ENCODE peak calls at places on chromosomes 16 and 17, in ten cellular contexts. T is tibial nerve, W is T follicular helper cell, K is nucleus accumbens, G is natural killer cell, U is NCI-H69, H is GM03348, I is GM23338, X is sigmoid colon, A is right lobe of liver. M is an unnamed sample.

GRCh38 chr17:65219124-65219523 is 82.0 kb downstream of the RGS9 start:
- DNase-seq in A (no peak), X (no peak), I (no peak), T (no peak), G (no peak), U (peak), W (no peak), H (no peak), K (no peak), M (no peak)

GRCh38 chr16:57903656-57904055 is 67.3 kb downstream of the CNGB1 start:
- DNase-seq in A (no peak), W (no peak), K (no peak), U (no peak), I (no peak), G (no peak), T (no peak), H (no peak), X (no peak), M (no peak)

GRCh38 chr17:28043296-28043695 is 819 bp downstream of the NLK start:
- DNase-seq in X (no peak), K (no peak), T (no peak), I (no peak), G (no peak), H (no peak), U (no peak), A (no peak), W (no peak), M (no peak)

GRCh38 chr16:10856042-10856441 is 21.0 kb upstream of the CIITA start:
- DNase-seq in A (no peak), W (no peak), T (no peak), G (no peak), H (no peak), I (no peak), X (no peak), U (no peak), K (no peak), M (no peak)

GRCh38 chr16:17258848-17259713 is 211.7 kb downstream of the XYLT1 start:
- DNase-seq in K (no peak), W (no peak), G (no peak), A (no peak), U (no peak), I (peak), H (no peak), X (no peak), T (no peak), M (no peak)

GRCh38 chr17:33389506-33390141 is 96.5 kb upstream of the ASIC2 start:
- DNase-seq in G (no peak), A (no peak), W (no peak), K (no peak), I (no peak), X (no peak), T (no peak), H (no peak), U (no peak), M (peak)

GRCh38 chr17:45307290-45308015 is 9.4 kb downstream of the MAP3K14 start:
- DNase-seq in A (no peak), H (peak), I (no peak), X (no peak), U (peak), T (peak), G (no peak), W (no peak), K (no peak), M (peak)

GRCh38 chr17:49992933-49993422 is 2.0 kb downstream of the DLX3 start:
- DNase-seq in U (peak), W (no peak), A (no peak), G (no peak), H (peak), K (no peak), X (no peak), I (no peak), T (no peak), M (no peak)

GRCh38 chr17:44024271-44024663 is 9.5 kb upstream of the TMEM101 start:
- DNase-seq in G (no peak), T (no peak), H (no peak), K (no peak), I (no peak), A (no peak), U (peak), X (no peak), W (no peak), M (no peak)

GRCh38 chr16:2692251-2692947 is 10.1 kb downstream of the KCTD5 start:
- DNase-seq in I (peak), W (no peak), X (no peak), U (no peak), K (peak), A (peak), T (no peak), H (no peak), G (no peak), M (no peak)

GRCh38 chr16:74830646-74831045 is 56.0 kb upstream of the FA2H start:
- DNase-seq in T (no peak), G (no peak), X (no peak), I (no peak), A (no peak), K (no peak), H (no peak), U (no peak), W (no peak), M (no peak)